ENCODE peak calls at places on chromosome 6, in nine cellular contexts. T is mesothelial cell of epicardium, P is AG04450, Y is stomach, C is brain microvascular endothelial cell, X is right lobe of liver, R is endothelial cell, W is astrocyte, H is GM13977. G is an unnamed sample.

GRCh38 chr6:169930799-169931198 is 179.4 kb downstream of the ERMARD start:
- DNase-seq in R (no peak), C (no peak), X (no peak), Y (no peak), H (no peak), T (no peak), W (no peak), P (no peak), G (no peak)

GRCh38 chr6:5930968-5931367 is 75.8 kb downstream of the NRN1 start:
- DNase-seq in X (no peak), Y (no peak), P (no peak), C (no peak), W (no peak), T (no peak), H (no peak), R (no peak), G (no peak)

GRCh38 chr6:17870302-17871168 is 116.9 kb downstream of the KIF13A start:
- DNase-seq in Y (no peak), C (no peak), R (no peak), W (no peak), P (no peak), H (no peak), T (no peak), X (no peak), G (no peak)

GRCh38 chr6:168080397-168081077 is 1.5 kb upstream of the FRMD1 start:
- DNase-seq in R (no peak), Y (no peak), X (no peak), C (no peak), T (no peak), W (no peak), H (no peak), P (no peak), G (no peak)

GRCh38 chr6:27892596-27893058 is 19.6 kb downstream of the OR2B2 start:
- DNase-seq in W (peak; percentile 27), T (no peak), X (no peak), P (no peak), Y (no peak), R (no peak), C (no peak), H (no peak), G (no peak)

GRCh38 chr6:307065-307814 is 15.0 kb downstream of the DUSP22 start:
- DNase-seq in T (no peak), Y (no peak), X (no peak), C (no peak), R (no peak), H (no peak), P (no peak), W (no peak), G (no peak)

GRCh38 chr6:110541701-110542309 is 65.4 kb upstream of the SLC22A16 start:
- DNase-seq in P (no peak), H (no peak), W (peak; percentile 41), C (no peak), X (no peak), T (no peak), R (no peak), Y (no peak), G (no peak)

GRCh38 chr6:27178001-27178730 is 69.3 kb upstream of the PRSS16 start:
- DNase-seq in R (peak; percentile 48), T (peak; percentile 57), W (peak; percentile 93), C (peak; percentile 91), X (peak; percentile 53), P (peak; percentile 85), H (peak; percentile 14), Y (peak; percentile 50), G (peak; percentile 18)

GRCh38 chr6:71888720-71889340 is 2.5 kb downstream of the RIMS1 start:
- DNase-seq in T (no peak), Y (no peak), H (no peak), C (no peak), X (no peak), W (no peak), P (no peak), R (no peak), G (no peak)

GRCh38 chr6:71887744-71888115 is 1.4 kb downstream of the RIMS1 start:
- DNase-seq in T (no peak), Y (no peak), W (no peak), P (no peak), C (no peak), H (no peak), X (no peak), R (no peak), G (no peak)

GRCh38 chr6:71889366-71889765 is 3.0 kb downstream of the RIMS1 start:
- DNase-seq in P (no peak), W (no peak), C (no peak), R (no peak), X (no peak), H (no peak), Y (no peak), T (no peak), G (no peak)

GRCh38 chr6:71887006-71887743 is 825 bp downstream of the RIMS1 start:
- DNase-seq in R (no peak), P (no peak), C (no peak), X (no peak), W (no peak), H (peak; percentile 8), Y (no peak), T (no peak), G (peak; percentile 18)

DNA sequence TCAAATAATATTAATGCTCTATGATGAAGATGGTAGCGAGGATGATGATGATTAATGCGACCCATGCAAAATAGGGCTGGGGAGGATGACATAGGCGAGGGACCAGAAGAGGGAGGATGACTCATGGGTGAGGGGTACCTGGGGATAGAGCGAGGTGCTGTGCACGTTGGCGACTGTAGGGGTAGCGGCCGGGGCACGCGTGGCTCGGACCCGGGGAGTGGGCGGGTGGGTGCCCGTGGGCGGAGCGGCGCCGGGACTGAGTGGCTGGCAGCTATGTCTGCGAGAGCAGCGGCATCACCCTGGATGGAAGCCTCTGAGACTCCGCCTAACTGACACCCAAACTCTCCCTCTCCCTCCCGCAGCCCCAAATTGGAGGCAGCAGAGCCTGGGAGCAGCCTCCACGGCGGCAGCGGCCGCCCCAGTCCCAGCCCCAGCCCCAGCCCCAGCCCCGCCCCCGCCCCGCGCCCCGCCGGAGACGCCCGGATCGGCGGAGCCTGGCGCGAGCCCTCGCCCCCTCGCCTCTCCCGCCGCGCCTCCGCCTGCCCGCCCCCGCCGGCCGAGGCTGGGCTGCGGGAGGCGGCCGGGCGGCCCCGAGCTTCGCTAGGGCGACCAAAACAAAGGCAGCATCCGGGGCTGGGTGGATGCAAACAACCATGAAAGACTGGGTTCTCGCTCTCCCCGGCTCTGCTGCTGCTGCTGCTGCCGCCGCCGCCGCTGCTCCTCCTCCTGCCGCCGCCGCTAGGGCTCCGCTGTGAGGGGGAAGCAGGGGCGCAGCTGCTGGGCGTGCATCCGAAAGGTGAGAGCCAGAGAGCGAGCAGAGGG is at the start of gene RIMS1:
- DNase-seq in P (no peak), R (peak; percentile 66), X (no peak), W (peak; percentile 3), T (peak; percentile 66), H (peak; percentile 69), C (peak; percentile 3), Y (no peak), G (peak; percentile 71)
- TF ChIP-seq CTCF in P (peak; percentile 48), R (no peak), X (no peak), W (no peak), T (no peak), H (peak; percentile 30), C (peak; percentile 59), Y (no peak), G (no peak)

DNA sequence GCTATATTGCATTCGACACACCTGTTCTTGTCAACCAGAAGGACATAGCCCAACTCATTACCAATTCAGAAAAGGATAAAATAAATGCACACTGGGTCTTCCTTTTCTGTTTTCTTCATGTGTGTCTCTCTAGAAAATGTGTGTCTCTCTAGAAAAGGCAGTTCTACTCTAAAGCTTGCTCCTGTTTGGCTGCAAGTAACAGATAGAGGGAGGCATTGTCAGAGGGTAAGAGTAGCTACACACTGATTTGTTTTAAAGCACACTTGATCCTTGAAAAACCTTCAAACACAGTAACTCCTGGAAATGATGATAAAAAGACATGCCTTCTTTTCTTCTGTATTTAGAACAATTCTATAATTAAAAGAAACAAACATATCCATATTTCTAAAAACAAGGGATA is 21.3 kb downstream of the GRM1 start:
- DNase-seq in X (no peak), T (no peak), Y (no peak), P (no peak), W (no peak), H (no peak), C (no peak), R (no peak), G (no peak)
- TF ChIP-seq CTCF in X (no peak), T (no peak), Y (no peak), P (no peak), W (no peak), H (peak; percentile 2), C (no peak), R (no peak), G (no peak)

GRCh38 chr6:166848979-166849756 is 107.2 kb downstream of the RNASET2 start:
- DNase-seq in T (no peak), C (no peak), P (no peak), W (no peak), Y (no peak), X (no peak), R (no peak), H (no peak), G (no peak)

GRCh38 chr6:166851426-166851825 is 104.9 kb downstream of the RNASET2 start:
- DNase-seq in T (no peak), C (no peak), R (no peak), X (no peak), W (no peak), P (no peak), H (no peak), Y (no peak), G (no peak)

GRCh38 chr6:166852484-166852975 is 103.8 kb downstream of the RNASET2 start:
- DNase-seq in X (no peak), P (no peak), H (no peak), T (no peak), R (no peak), Y (no peak), C (no peak), W (no peak), G (no peak)

GRCh38 chr6:166850677-166851076 is 105.7 kb downstream of the RNASET2 start:
- DNase-seq in R (no peak), H (no peak), X (no peak), W (no peak), T (no peak), C (no peak), Y (no peak), P (no peak), G (no peak)

DNA sequence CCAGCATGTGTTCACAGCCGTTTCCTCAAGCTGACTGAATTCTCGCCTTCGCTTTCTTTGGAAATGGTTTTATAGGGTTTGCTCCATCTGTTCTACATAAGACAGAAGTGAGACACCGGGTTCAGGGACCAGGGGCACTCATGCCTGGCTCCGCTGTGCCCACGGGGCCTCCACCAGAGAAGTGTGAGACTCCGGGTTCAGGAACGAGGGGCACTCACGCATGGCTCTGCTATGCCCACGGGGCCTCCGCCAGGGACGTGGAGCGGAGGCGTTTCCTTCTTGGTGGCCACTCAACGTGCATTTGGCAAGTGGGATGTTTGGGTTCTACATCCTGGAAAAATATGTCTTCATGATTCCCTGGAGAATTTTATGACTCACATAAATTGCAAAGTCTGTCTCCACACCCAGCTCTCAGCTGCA is 106.6 kb downstream of the RNASET2 start:
- DNase-seq in Y (no peak), X (no peak), T (no peak), H (no peak), C (peak; percentile 2), R (no peak), P (no peak), W (no peak), G (no peak)
- TF ChIP-seq CTCF in Y (no peak), X (no peak), T (no peak), H (no peak), C (no peak), R (no peak), P (no peak), W (no peak), G (no peak)

GRCh38 chr6:14399635-14400034 is 282.1 kb downstream of the CD83 start:
- DNase-seq in T (no peak), H (no peak), X (no peak), Y (no peak), R (no peak), C (no peak), W (no peak), P (no peak), G (no peak)

GRCh38 chr6:14396826-14397517 is 279.4 kb downstream of the CD83 start:
- DNase-seq in C (peak; percentile 13), X (no peak), T (no peak), R (no peak), H (peak; percentile 54), Y (peak; percentile 27), W (peak; percentile 22), P (peak; percentile 16), G (peak; percentile 54)

GRCh38 chr6:14397518-14397901 is 279.9 kb downstream of the CD83 start:
- DNase-seq in T (no peak), H (no peak), P (no peak), W (no peak), C (no peak), X (no peak), Y (no peak), R (no peak), G (no peak)

GRCh38 chr6:14398953-14399352 is 281.4 kb downstream of the CD83 start:
- DNase-seq in W (no peak), P (no peak), X (no peak), T (no peak), Y (no peak), C (no peak), R (no peak), H (no peak), G (no peak)

DNA sequence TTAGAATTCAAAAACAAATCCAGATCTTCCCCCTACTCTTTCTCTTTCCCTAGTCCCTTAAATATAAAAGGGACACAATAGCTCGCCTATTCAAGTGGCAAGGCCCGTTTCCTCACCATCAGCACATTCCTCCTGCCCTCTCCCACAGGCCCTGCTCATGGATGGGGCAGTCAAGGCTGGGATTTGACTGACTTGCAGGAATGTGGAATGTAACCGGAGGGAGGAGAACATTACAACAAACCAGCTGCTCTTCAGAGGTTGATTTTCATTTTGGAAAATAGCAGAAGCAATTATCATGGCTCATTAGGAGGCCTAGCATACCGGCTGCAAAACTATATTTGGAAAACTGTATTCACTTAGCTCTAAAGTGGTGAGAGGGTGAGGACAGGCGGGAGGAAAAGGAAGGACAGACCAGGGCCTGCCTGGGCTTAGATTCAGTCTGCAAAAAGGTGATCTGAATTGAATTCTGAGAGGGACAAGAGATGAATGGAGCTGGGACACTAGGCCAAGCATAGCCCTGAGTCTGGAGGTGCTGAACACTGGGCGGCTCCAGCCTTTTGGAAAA is 283.7 kb downstream of the CD83 start:
- DNase-seq in P (no peak), R (no peak), Y (no peak), C (no peak), X (no peak), T (no peak), H (no peak), W (no peak), G (no peak)
- TF ChIP-seq CTCF in P (no peak), R (no peak), Y (no peak), C (no peak), X (no peak), T (no peak), H (no peak), W (no peak), G (no peak)

G was measured in GM20000.